ENCODE peak calls at places on chromosomes 1 and 21, in five cellular contexts. X is activated naive CD4-positive, alpha-beta T cell; U is GM13976; Q is naive thymus-derived CD8-positive, alpha-beta T cell; P is NCI-H1092. M is an unnamed sample.

GRCh38 chr1:21255284-21255942 is 34.9 kb downstream of the ECE1 start:
- DNase-seq in X (peak; percentile 75), U (peak; percentile 85), Q (peak; percentile 82), P (peak; percentile 96), M (peak; percentile 82)

GRCh38 chr21:43585924-43586411 is 73.3 kb downstream of the HSF2BP start:
- DNase-seq in X (no peak), U (no peak), Q (no peak), P (no peak), M (no peak)

GRCh38 chr1:221381858-221382623 is 359.8 kb downstream of the DUSP10 start:
- DNase-seq in X (no peak), U (no peak), Q (no peak), P (no peak), M (no peak)

GRCh38 chr21:36642777-36643176 is 56.1 kb upstream of the SIM2 start:
- DNase-seq in X (no peak), U (no peak), Q (no peak), P (no peak), M (no peak)

GRCh38 chr1:58159424-58159810 is 387.1 kb downstream of the OMA1 start:
- DNase-seq in X (no peak), U (no peak), Q (no peak), P (no peak), M (no peak)

GRCh38 chr1:156247460-156248322 is at the start of gene PAQR6:
- DNase-seq in X (no peak), U (no peak), Q (no peak), P (no peak), M (no peak)

GRCh38 chr1:46558141-46558963 is 6.9 kb upstream of the KNCN start:
- DNase-seq in X (no peak), U (no peak), Q (no peak), P (no peak), M (no peak)

GRCh38 chr1:115641762-115642167 is at the start of gene VANGL1:
- DNase-seq in X (no peak), U (peak; percentile 86), Q (no peak), P (peak; percentile 49), M (peak; percentile 23)

GRCh38 chr1:43441894-43442632 is 11.7 kb downstream of the HYI start:
- DNase-seq in X (no peak), U (no peak), Q (no peak), P (no peak), M (no peak)

GRCh38 chr1:197526736-197527371 is 248.4 kb downstream of the DENND1B start:
- DNase-seq in X (no peak), U (peak; percentile 27), Q (no peak), P (peak; percentile 20), M (no peak)

GRCh38 chr1:151832318-151832984 is 849 bp upstream of the RORC start:
- DNase-seq in X (no peak), U (no peak), Q (no peak), P (peak; percentile 89), M (no peak)

GRCh38 chr1:210483821-210484220 is 155.1 kb downstream of the HHAT start:
- DNase-seq in X (no peak), U (no peak), Q (no peak), P (no peak), M (no peak)

M was measured in T-cell.